ENCODE peak calls at places on chromosome 5, in nine cellular contexts. V is T-helper 1 cell; Y is stimulated activated CD8-positive, alpha-beta memory T cell treated with anti-CD3 and anti-CD28 coated beads, Interleukin-7, amount 100 ng/mL, for 1 hour; N is NCI-H1105; A is chondrocyte; T is fibroblast of lung; D is activated CD8-positive, alpha-beta memory T cell treated with anti-CD3 and anti-CD28 coated beads for 48 hours; J is AG20443; C is NCI-H82. X is an unnamed sample.

GRCh38 chr5:65198777-65199120 is 283.0 kb downstream of the ADAMTS6 start:
- DNase-seq in V (no peak), Y (no peak), N (no peak), A (no peak), T (peak; percentile 100), D (no peak), J (peak; percentile 80), C (no peak), X (no peak)

GRCh38 chr5:67509402-67509801 is 312.8 kb upstream of the CD180 start:
- DNase-seq in V (no peak), Y (no peak), N (no peak), A (no peak), T (no peak), D (no peak), J (no peak), C (no peak), X (no peak)

GRCh38 chr5:97164846-97165245 is 18.2 kb downstream of the RIOK2 start:
- DNase-seq in V (no peak), Y (no peak), N (no peak), A (no peak), T (peak; percentile 40), D (no peak), J (no peak), C (no peak), X (no peak)

GRCh38 chr5:149024477-149024876 is 38.4 kb downstream of the SH3TC2 start:
- DNase-seq in V (no peak), Y (no peak), N (no peak), A (no peak), T (no peak), D (no peak), J (peak; percentile 22), C (peak; percentile 28), X (no peak)

GRCh38 chr5:150508828-150509227 is 897 bp downstream of the NDST1 start:
- DNase-seq in V (no peak), Y (no peak), N (no peak), A (no peak), T (no peak), D (no peak), J (no peak), C (no peak), X (no peak)

GRCh38 chr5:152542741-152543140 is 137.7 kb upstream of the NMUR2 start:
- DNase-seq in V (no peak), Y (no peak), N (no peak), A (no peak), T (peak; percentile 22), D (no peak), J (no peak), C (no peak), X (no peak)

GRCh38 chr5:133742370-133743036 is 130.2 kb upstream of the FSTL4 start:
- DNase-seq in V (no peak), Y (no peak), N (no peak), A (no peak), T (no peak), D (no peak), J (no peak), C (no peak), X (no peak)

GRCh38 chr5:108857905-108858304 is 110.2 kb downstream of the FER start:
- DNase-seq in V (no peak), Y (no peak), N (no peak), A (no peak), T (no peak), D (no peak), J (no peak), C (no peak), X (no peak)

GRCh38 chr5:123358751-123359150 is 64.5 kb downstream of the CEP120 start:
- DNase-seq in V (no peak), Y (no peak), N (no peak), A (no peak), T (no peak), D (no peak), J (no peak), C (peak; percentile 2), X (no peak)

GRCh38 chr5:142831019-142831403 is 60.8 kb downstream of the ARHGAP26 start:
- DNase-seq in V (no peak), Y (no peak), N (no peak), A (no peak), T (no peak), D (no peak), J (no peak), C (no peak), X (no peak)

GRCh38 chr5:77630246-77631165 is 8.0 kb downstream of the OTP start:
- DNase-seq in V (peak; percentile 17), Y (no peak), N (peak; percentile 46), A (no peak), T (peak; percentile 15), D (no peak), J (peak; percentile 73), C (peak; percentile 69), X (no peak)

GRCh38 chr5:127671218-127671617 is 22.3 kb downstream of the CTXN3 start:
- DNase-seq in V (no peak), Y (no peak), N (no peak), A (no peak), T (peak; percentile 19), D (no peak), J (no peak), C (no peak), X (no peak)

GRCh38 chr5:155512302-155512701 is 498.7 kb downstream of the KIF4B start:
- DNase-seq in V (no peak), Y (no peak), N (no peak), A (no peak), T (no peak), D (no peak), J (no peak), C (no peak), X (no peak)

GRCh38 chr5:87097664-87098063 is 170.0 kb upstream of the RASA1 start:
- DNase-seq in V (no peak), Y (no peak), N (no peak), A (no peak), T (no peak), D (no peak), J (no peak), C (no peak), X (no peak)

GRCh38 chr5:96410013-96410412 is 23.0 kb downstream of the PCSK1 start:
- DNase-seq in V (no peak), Y (no peak), N (no peak), A (no peak), T (peak; percentile 65), D (no peak), J (no peak), C (no peak), X (no peak)

GRCh38 chr5:139445325-139446170 is 6.2 kb upstream of the DNAJC18 start:
- DNase-seq in V (no peak), Y (no peak), N (no peak), A (no peak), T (peak; percentile 89), D (no peak), J (no peak), C (no peak), X (no peak)

GRCh38 chr5:125413861-125414260 is 667.4 kb upstream of the ZNF608 start:
- DNase-seq in V (no peak), Y (no peak), N (no peak), A (no peak), T (no peak), D (no peak), J (no peak), C (peak; percentile 56), X (no peak)

GRCh38 chr5:155726267-155726666 is 600.7 kb upstream of the SGCD start:
- DNase-seq in V (no peak), Y (no peak), N (no peak), A (no peak), T (peak; percentile 9), D (no peak), J (peak; percentile 32), C (peak; percentile 42), X (no peak)

GRCh38 chr5:115460476-115460875 is 84.1 kb downstream of the FEM1C start:
- DNase-seq in V (no peak), Y (no peak), N (no peak), A (no peak), T (peak; percentile 94), D (no peak), J (peak; percentile 45), C (no peak), X (no peak)

GRCh38 chr5:61018102-61018501 is 73.1 kb downstream of the NDUFAF2 start:
- DNase-seq in V (no peak), Y (no peak), N (no peak), A (no peak), T (peak; percentile 23), D (no peak), J (no peak), C (no peak), X (no peak)

GRCh38 chr5:132000677-132001453 is 10.6 kb downstream of the ACSL6 start:
- DNase-seq in V (peak; percentile 40), Y (no peak), N (no peak), A (peak; percentile 22), T (no peak), D (no peak), J (no peak), C (no peak), X (peak; percentile 75)

GRCh38 chr5:145587308-145588071 is 247.7 kb downstream of the PRELID2 start:
- DNase-seq in V (no peak), Y (no peak), N (no peak), A (no peak), T (peak; percentile 97), D (no peak), J (peak; percentile 77), C (no peak), X (no peak)

GRCh38 chr5:133713209-133713608 is 100.9 kb upstream of the FSTL4 start:
- DNase-seq in V (no peak), Y (no peak), N (no peak), A (no peak), T (no peak), D (no peak), J (no peak), C (no peak), X (no peak)

GRCh38 chr5:151924564-151925395 is at the start of gene GLRA1:
- DNase-seq in V (peak; percentile 27), Y (peak; percentile 14), N (no peak), A (no peak), T (peak; percentile 51), D (peak; percentile 17), J (peak; percentile 77), C (peak; percentile 70), X (no peak)

GRCh38 chr5:166772770-166773169 is 1518.7 kb upstream of the WWC1 start:
- DNase-seq in V (no peak), Y (no peak), N (no peak), A (no peak), T (peak; percentile 60), D (no peak), J (no peak), C (no peak), X (no peak)

GRCh38 chr5:102961671-102962070 is 158.3 kb downstream of the GIN1 start:
- DNase-seq in V (no peak), Y (no peak), N (no peak), A (no peak), T (no peak), D (no peak), J (no peak), C (no peak), X (no peak)

GRCh38 chr5:96285823-96286222 is 147.2 kb downstream of the PCSK1 start:
- DNase-seq in V (no peak), Y (no peak), N (no peak), A (no peak), T (no peak), D (no peak), J (no peak), C (no peak), X (no peak)

GRCh38 chr5:132767150-132767549 is 9.9 kb downstream of the SEPTIN8 start:
- DNase-seq in V (no peak), Y (no peak), N (no peak), A (peak; percentile 9), T (no peak), D (no peak), J (no peak), C (no peak), X (no peak)

GRCh38 chr5:172607213-172607793 is 33.8 kb upstream of the NEURL1B start:
- DNase-seq in V (no peak), Y (no peak), N (no peak), A (no peak), T (no peak), D (no peak), J (no peak), C (no peak), X (no peak)

GRCh38 chr5:52760695-52761366 is 26.9 kb upstream of the ITGA1 start:
- DNase-seq in V (no peak), Y (no peak), N (no peak), A (no peak), T (no peak), D (no peak), J (no peak), C (no peak), X (no peak)

GRCh38 chr5:169290895-169291294 is 10.0 kb downstream of the SLIT3 start:
- DNase-seq in V (no peak), Y (no peak), N (no peak), A (no peak), T (peak; percentile 52), D (no peak), J (no peak), C (no peak), X (no peak)